ENCODE peak calls at places on chromosomes 12 and 14, in nine cellular contexts. Z, X, J, W, H, P, K, A and V are unnamed samples. For H3K4me1, the result is how much of the 10 kb centered on the place peaks cover.

GRCh38 chr12:5201554-5202243 is 158.0 kb downstream of the KCNA5 start:
- DNase-seq in J (no peak), P (no peak), W (no peak), Z (no peak), H (no peak), A (no peak), X (peak), K (no peak), V (no peak)

GRCh38 chr14:59103396-59103795 is 85.1 kb upstream of the DAAM1 start:
- DNase-seq in H (no peak), K (no peak), J (no peak), X (no peak), W (no peak), A (no peak), Z (no peak), P (no peak), V (no peak)

GRCh38 chr14:89615421-89615820 is 198.4 kb upstream of the FOXN3 start:
- DNase-seq in X (no peak), Z (peak), H (no peak), A (no peak), P (no peak), W (no peak), J (no peak), K (no peak), V (no peak)

GRCh38 chr12:969821-970220 is 20.3 kb upstream of the RAD52 start:
- DNase-seq in H (no peak), W (no peak), K (no peak), Z (no peak), J (no peak), A (no peak), X (no peak), P (no peak), V (no peak)

GRCh38 chr12:62737615-62738014 is 197.3 kb downstream of the PPM1H start:
- DNase-seq in Z (no peak), J (no peak), X (no peak), A (no peak), P (no peak), W (no peak), K (no peak), H (no peak), V (no peak)

GRCh38 chr14:81519200-81519998 is 14.3 kb downstream of the SEL1L start:
- DNase-seq in X (no peak), K (no peak), J (no peak), A (no peak), P (no peak), W (no peak), H (no peak), Z (no peak), V (no peak)

GRCh38 chr14:71532349-71532748 is 399.9 kb upstream of the RGS6 start:
- DNase-seq in J (no peak), P (no peak), K (peak), H (no peak), X (no peak), W (no peak), A (no peak), Z (no peak), V (no peak)

GRCh38 chr12:101957251-101957650 is 79.9 kb downstream of the DRAM1 start:
- DNase-seq in A (no peak), K (no peak), W (no peak), J (no peak), H (no peak), X (no peak), Z (no peak), P (no peak), V (no peak)

GRCh38 chr14:100955201-100955600 is 51.7 kb upstream of the RTL1 start:
- DNase-seq in A (no peak), P (no peak), J (no peak), Z (no peak), X (no peak), H (no peak), K (no peak), W (no peak), V (no peak)

GRCh38 chr14:56196274-56196673 is 78.1 kb downstream of the PELI2 start:
- DNase-seq in H (no peak), K (no peak), P (no peak), A (no peak), X (no peak), W (no peak), J (no peak), Z (peak), V (no peak)

GRCh38 chr12:131927110-131928079 is 1.7 kb upstream of the PUS1 start:
- DNase-seq in P (no peak), X (no peak), W (peak), Z (no peak), K (no peak), A (no peak), J (no peak), H (peak), V (no peak)

GRCh38 chr14:90999299-90999698 is 61.1 kb downstream of the RPS6KA5 start:
- DNase-seq in K (no peak), J (no peak), W (no peak), A (no peak), X (no peak), H (no peak), Z (no peak), P (no peak), V (no peak)

GRCh38 chr12:69511870-69512269 is 41.7 kb downstream of the FRS2 start:
- DNase-seq in Z (no peak), W (no peak), J (no peak), P (no peak), X (no peak), A (no peak), H (no peak), K (no peak), V (no peak)

GRCh38 chr12:130480887-130481286 is 143.2 kb downstream of the PIWIL1 start:
- DNase-seq in W (peak), X (no peak), P (no peak), Z (no peak), A (no peak), K (no peak), H (no peak), J (peak), V (no peak)

GRCh38 chr14:79544671-79545070 is 666.6 kb downstream of the DIO2 start:
- DNase-seq in X (no peak), Z (no peak), W (no peak), P (no peak), K (no peak), H (no peak), J (no peak), A (no peak), V (no peak)

GRCh38 chr12:50282581-50283229 is 615 bp downstream of the LIMA1 start:
- DNase-seq in X (no peak), P (no peak), W (no peak), A (no peak), Z (no peak), H (no peak), K (no peak), J (peak), V (no peak)

GRCh38 chr12:71556881-71557280 is 106.8 kb downstream of the ZFC3H1 start:
- DNase-seq in J (no peak), K (peak), X (peak), W (no peak), A (no peak), P (no peak), Z (no peak), H (no peak), V (no peak)

GRCh38 chr12:46500673-46501072 is 128.1 kb upstream of the SLC38A2 start:
- DNase-seq in X (no peak), J (no peak), Z (no peak), H (no peak), A (no peak), P (no peak), K (no peak), W (no peak), V (no peak)

GRCh38 chr12:46506198-46506597 is 133.6 kb upstream of the SLC38A2 start:
- DNase-seq in W (no peak), Z (no peak), P (no peak), K (no peak), H (no peak), X (no peak), A (no peak), J (no peak), V (no peak)

GRCh38 chr12:46504494-46504893 is 131.9 kb upstream of the SLC38A2 start:
- DNase-seq in H (no peak), W (no peak), A (no peak), Z (no peak), K (no peak), X (no peak), J (no peak), P (no peak), V (no peak)

GRCh38 chr12:46506961-46507360 is 134.4 kb upstream of the SLC38A2 start:
- DNase-seq in X (no peak), A (no peak), P (no peak), H (no peak), Z (no peak), J (no peak), W (no peak), K (peak), V (no peak)

GRCh38 chr12:46503637-46504036 is 131.1 kb upstream of the SLC38A2 start:
- DNase-seq in P (no peak), W (no peak), J (no peak), A (no peak), X (no peak), Z (no peak), H (no peak), K (no peak), V (no peak)
- H3K4me1 ChIP-seq in P (under half), W (under half), J (under half), A (under half), X (under half), Z (under half), H (under half), K (under half), V (under half)

GRCh38 chr14:94077823-94078222 is 3.2 kb downstream of the DDX24 start:
- DNase-seq in K (no peak), Z (no peak), W (no peak), J (no peak), H (no peak), X (no peak), P (no peak), A (no peak), V (no peak)

GRCh38 chr14:94074534-94074933 is 6.5 kb downstream of the DDX24 start:
- DNase-seq in K (no peak), J (no peak), Z (no peak), P (no peak), H (no peak), X (no peak), A (no peak), W (no peak), V (no peak)

GRCh38 chr14:94079891-94080605 is 954 bp downstream of the DDX24 start:
- DNase-seq in K (no peak), A (no peak), P (no peak), Z (no peak), H (no peak), W (no peak), X (no peak), J (no peak), V (no peak)

GRCh38 chr14:94075008-94075407 is 6.0 kb downstream of the DDX24 start:
- DNase-seq in W (no peak), K (no peak), X (no peak), H (no peak), A (no peak), P (no peak), Z (no peak), J (no peak), V (no peak)

DNA sequence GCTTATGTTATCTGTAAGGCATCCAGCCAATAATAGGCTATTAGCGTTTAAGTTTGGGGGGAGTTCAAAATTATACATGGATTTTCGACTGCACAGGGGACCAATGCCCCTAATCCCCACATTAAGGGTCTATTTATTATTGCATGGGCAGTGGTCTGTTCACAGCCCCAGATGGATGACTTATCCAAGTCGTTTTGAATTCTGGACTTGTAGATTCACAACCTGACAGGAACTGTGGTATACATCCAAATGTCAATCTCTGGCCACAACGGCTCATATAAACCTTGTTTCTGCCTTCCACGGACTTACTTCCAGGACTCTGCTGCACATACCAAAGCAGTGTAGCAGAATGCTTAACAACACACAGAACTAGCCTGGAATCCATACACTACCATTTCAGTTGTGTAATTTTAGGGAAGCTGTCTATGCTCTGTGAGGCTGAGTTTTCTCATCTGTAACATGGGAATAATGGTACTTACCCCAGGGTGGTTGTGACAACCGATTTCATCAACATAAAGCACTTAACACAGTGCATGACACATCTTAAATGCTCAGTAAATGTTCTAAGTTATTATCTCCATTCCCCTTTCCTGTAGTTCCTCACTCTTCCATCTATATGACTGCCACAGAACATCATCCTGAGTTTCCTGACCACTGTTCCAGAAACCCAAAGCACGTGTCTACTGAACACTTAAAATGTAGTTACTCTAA is 3.7 kb downstream of the DDX24 start:
- DNase-seq in W (no peak), X (no peak), H (no peak), P (no peak), J (no peak), A (no peak), Z (no peak), K (no peak), V (no peak)
- H3K4me3 ChIP-seq in W (no peak), X (no peak), H (peak), P (peak), J (no peak), A (no peak), Z (peak), K (no peak), V (peak)

DNA sequence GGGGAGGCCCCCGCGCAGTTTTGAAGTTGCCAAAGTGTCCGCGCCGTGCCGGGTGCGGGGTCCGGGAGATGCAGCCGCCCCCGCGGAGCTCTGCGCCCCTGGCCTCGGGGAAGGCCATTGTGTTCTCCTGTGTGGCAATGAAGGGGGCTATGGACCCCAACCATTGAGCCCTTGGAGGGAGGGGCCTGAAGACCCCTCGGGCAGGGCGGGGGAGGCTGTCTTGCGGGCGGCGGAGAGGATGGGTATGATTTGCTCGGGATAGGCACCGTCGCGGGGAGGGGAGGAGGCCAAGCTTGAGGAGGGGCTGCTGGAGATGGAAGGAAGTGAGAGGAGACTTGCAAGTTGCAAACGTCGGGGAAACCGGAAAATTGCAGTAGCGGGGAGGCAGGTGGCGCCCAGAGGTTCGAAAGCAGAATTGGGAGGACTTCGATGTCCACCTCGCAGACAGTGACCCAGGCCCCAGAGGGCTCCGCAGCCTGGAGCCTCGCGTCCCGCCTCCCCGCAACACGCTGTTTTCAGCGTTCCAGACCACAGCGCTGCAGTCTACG is 25.4 kb downstream of the BCL11B start:
- DNase-seq in X (peak), K (no peak), J (no peak), A (no peak), P (no peak), W (no peak), Z (no peak), H (no peak), V (no peak)
- H3K4me1 ChIP-seq in X (under half), K (under half), J (under half), A (under half), P (half or more), W (under half), Z (under half), H (under half), V (under half)

DNA sequence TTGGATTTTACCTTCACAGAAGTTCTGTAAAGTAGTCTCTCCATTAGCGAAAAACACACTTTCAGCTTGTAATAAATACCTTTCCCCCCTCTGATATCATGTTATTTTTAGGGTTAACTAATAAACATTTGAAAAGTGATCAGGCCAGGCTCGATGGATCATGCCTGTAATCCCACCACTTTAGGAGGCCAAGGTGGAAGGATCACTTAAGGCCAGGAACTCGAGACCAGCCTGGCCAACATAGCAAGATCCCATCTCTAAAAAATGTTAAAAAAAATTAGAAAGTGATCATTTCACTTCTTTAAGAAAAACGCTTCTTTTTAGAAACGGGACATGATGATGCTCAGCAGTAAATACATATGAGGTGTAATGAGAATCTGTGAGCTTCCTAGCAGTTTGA is 2.0 kb downstream of the CDKL1 start:
- DNase-seq in Z (no peak), J (no peak), H (no peak), W (no peak), P (no peak), K (no peak), A (no peak), X (no peak), V (no peak)
- H3K4me3 ChIP-seq in Z (no peak), J (no peak), H (peak), W (no peak), P (no peak), K (no peak), A (no peak), X (no peak), V (no peak)

DNA sequence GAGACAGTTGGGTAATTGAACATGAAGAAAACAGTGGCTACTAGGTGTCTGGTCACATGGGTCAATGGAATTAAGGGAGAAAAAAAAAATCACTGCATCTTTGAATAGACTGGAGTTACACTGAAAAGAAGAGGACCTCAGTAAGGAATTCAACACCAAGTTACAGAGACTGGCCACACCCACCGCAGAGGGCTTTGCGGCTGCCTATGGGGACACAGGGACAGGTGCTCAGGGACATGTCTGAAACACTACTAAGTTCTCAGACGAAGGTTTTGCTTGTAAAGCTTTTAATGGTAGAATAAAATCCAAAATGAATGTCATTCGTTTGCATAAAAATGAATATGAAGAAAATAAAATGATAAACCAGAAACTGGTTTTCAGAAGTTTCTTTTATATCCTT is 93.8 kb downstream of the STXBP6 start:
- DNase-seq in P (no peak), K (no peak), Z (no peak), A (no peak), W (no peak), X (no peak), H (no peak), J (no peak), V (no peak)
- H3K4me1 ChIP-seq in P (under half), K (under half), Z (under half), A (under half), W (under half), X (under half), H (under half), J (under half), V (under half)

GRCh38 chr14:47102472-47102871 is 450.9 kb upstream of the RPL10L start:
- DNase-seq in J (no peak), Z (no peak), W (no peak), P (no peak), A (no peak), H (no peak), K (no peak), X (no peak), V (no peak)
- H3K4me3 ChIP-seq in J (no peak), Z (no peak), W (no peak), P (no peak), A (no peak), H (no peak), K (no peak), X (no peak), V (no peak)

DNA sequence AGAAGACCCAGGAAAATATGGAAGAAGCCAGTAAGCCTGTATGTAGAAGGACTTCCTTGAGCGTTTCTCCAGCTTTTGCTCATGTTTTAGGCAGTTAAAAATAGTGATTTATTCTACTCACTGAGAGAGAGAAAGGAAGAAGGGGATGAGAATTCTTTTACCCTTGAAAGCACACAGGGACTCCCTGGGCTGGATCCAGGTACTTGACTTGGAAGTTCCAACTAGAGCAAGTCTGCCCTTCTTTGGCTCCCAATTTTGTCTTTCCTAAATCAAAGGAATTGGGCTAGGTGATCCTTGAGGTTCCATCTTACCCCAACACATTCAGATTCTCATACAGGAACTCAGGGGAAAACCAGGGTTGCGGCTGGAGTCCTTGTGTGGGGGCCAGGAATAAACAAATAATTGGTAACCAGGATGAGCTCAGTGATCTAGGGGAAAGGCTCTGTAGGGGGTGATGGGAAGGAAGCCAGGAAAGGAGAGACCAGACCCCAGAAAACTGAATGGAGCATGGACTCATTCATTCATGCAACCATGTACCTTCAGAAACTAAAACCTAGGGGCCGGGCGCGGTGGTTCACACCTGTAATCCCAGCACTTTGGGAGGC is 11.5 kb upstream of the ITGA5 start:
- DNase-seq in P (no peak), A (no peak), Z (no peak), X (no peak), J (no peak), K (no peak), W (no peak), H (no peak), V (no peak)
- H3K4me1 ChIP-seq in P (under half), A (under half), Z (under half), X (under half), J (under half), K (under half), W (under half), H (under half), V (under half)

GRCh38 chr14:64463198-64463597 is 2.1 kb upstream of the AKAP5 start:
- DNase-seq in Z (peak), J (no peak), X (no peak), W (no peak), K (no peak), H (no peak), P (no peak), A (no peak), V (no peak)

GRCh38 chr14:64465208-64465821 is at the start of gene AKAP5:
- DNase-seq in J (peak), P (peak), K (peak), X (peak), A (peak), H (peak), W (peak), Z (peak), V (no peak)

GRCh38 chr14:64465856-64466554 is 706 bp downstream of the AKAP5 start:
- DNase-seq in Z (no peak), P (no peak), H (no peak), J (no peak), W (no peak), A (no peak), K (no peak), X (no peak), V (no peak)

GRCh38 chr14:64463873-64464272 is 1.4 kb upstream of the AKAP5 start:
- DNase-seq in X (no peak), W (no peak), H (no peak), P (no peak), Z (no peak), K (no peak), A (no peak), J (no peak), V (no peak)

GRCh38 chr14:64464695-64465094 is 604 bp upstream of the AKAP5 start:
- DNase-seq in Z (no peak), P (no peak), A (no peak), X (no peak), H (no peak), J (no peak), W (no peak), K (no peak), V (no peak)
- H3K4me3 ChIP-seq in Z (peak), P (peak), A (peak), X (peak), H (peak), J (peak), W (peak), K (peak), V (peak)